ENCODE peak calls at places on chromosomes 4 and X, in nine cellular contexts. I is chondrocyte, B is HL-60, Z is lower leg skin, Y is tibial artery, U is AG09309, W is fibroblast of the aortic adventitia, F is glutamatergic neuron, K is astrocyte of the spinal cord. J is an unnamed sample.

GRCh38 chr4:13483142-13484044 is 747 bp downstream of the RAB28 start:
- DNase-seq in I (no peak), B (no peak), Z (peak; percentile 24), Y (peak; percentile 79), U (peak; percentile 29), W (peak; percentile 71), F (no peak), K (peak; percentile 81), J (peak; percentile 4)

GRCh38 chr4:55386073-55386472 is 9.7 kb upstream of the TMEM165 start:
- DNase-seq in I (no peak), B (no peak), Z (no peak), Y (no peak), U (no peak), W (no peak), F (no peak), K (no peak), J (no peak)

GRCh38 chr4:123304151-123305021 is 92.2 kb upstream of the SPRY1 start:
- DNase-seq in I (no peak), B (no peak), Z (no peak), Y (no peak), U (no peak), W (no peak), F (peak; percentile 51), K (no peak), J (peak; percentile 28)

GRCh38 chr4:5524900-5525299 is 183.5 kb downstream of the EVC2 start:
- DNase-seq in I (no peak), B (no peak), Z (no peak), Y (no peak), U (no peak), W (peak; percentile 34), F (peak; percentile 37), K (peak; percentile 59), J (peak; percentile 15)

GRCh38 chr4:188941524-188942109 is 802.4 kb downstream of the TRIML1 start:
- DNase-seq in I (no peak), B (no peak), Z (no peak), Y (no peak), U (peak; percentile 95), W (peak; percentile 78), F (no peak), K (peak; percentile 98), J (no peak)

GRCh38 chr4:38385286-38386010 is 278.6 kb upstream of the KLF3 start:
- DNase-seq in I (no peak), B (no peak), Z (no peak), Y (no peak), U (no peak), W (peak; percentile 83), F (no peak), K (no peak), J (peak; percentile 20)

GRCh38 chr4:109332926-109333464 is 30.5 kb upstream of the COL25A1 start:
- DNase-seq in I (no peak), B (no peak), Z (no peak), Y (no peak), U (no peak), W (no peak), F (peak; percentile 35), K (no peak), J (no peak)

GRCh38 chrX:154542723-154543424 is 3.8 kb downstream of the G6PD start:
- DNase-seq in I (no peak), B (peak; percentile 84), Z (no peak), Y (peak; percentile 73), U (no peak), W (no peak), F (no peak), K (no peak), J (no peak)

GRCh38 chrX:1904663-1905218 is 289.9 kb downstream of the ASMT start:
- DNase-seq in I (no peak), B (no peak), Z (no peak), Y (no peak), U (no peak), W (no peak), F (no peak), K (no peak), J (no peak)

GRCh38 chr4:22551550-22551949 is 35.7 kb upstream of the ADGRA3 start:
- DNase-seq in I (no peak), B (no peak), Z (no peak), Y (no peak), U (no peak), W (no peak), F (no peak), K (no peak), J (no peak)

GRCh38 chr4:176223561-176223960 is 28.2 kb upstream of the SPATA4 start:
- DNase-seq in I (no peak), B (no peak), Z (no peak), Y (no peak), U (no peak), W (no peak), F (no peak), K (no peak), J (no peak)

GRCh38 chrX:14497184-14497666 is 32.1 kb upstream of the GLRA2 start:
- DNase-seq in I (no peak), B (no peak), Z (no peak), Y (no peak), U (no peak), W (no peak), F (no peak), K (peak; percentile 12), J (no peak)

GRCh38 chr4:185532327-185532726 is 3.0 kb downstream of the PDLIM3 start:
- DNase-seq in I (no peak), B (no peak), Z (no peak), Y (peak; percentile 84), U (no peak), W (no peak), F (peak; percentile 30), K (no peak), J (no peak)

DNA sequence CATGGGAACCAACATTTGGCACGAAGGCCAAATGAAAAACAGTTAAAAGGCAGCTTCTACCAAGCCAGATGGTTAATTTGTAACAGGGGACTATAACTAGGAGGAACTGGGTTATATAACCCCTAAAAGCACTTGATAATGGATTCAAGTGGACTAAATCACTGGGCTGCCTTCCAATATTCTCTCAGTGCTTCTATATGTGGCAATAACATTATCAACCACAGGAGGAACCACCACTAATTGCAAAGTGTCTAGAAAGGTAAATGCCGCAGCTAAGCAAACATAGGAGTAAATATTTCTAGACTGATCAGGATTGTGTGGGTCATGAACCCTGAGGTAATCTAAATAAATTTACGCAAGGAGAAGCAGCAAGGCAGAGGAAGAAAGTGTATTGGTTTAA is 391.5 kb downstream of the UBE2NL start:
- DNase-seq in I (no peak), B (no peak), Z (no peak), Y (no peak), U (no peak), W (no peak), F (no peak), K (no peak), J (no peak)
- TF ChIP-seq CTCF in I (no peak), B (no peak), Z (no peak), Y (no peak), U (no peak), W (no peak), F (no peak), K (no peak), J (no peak)

DNA sequence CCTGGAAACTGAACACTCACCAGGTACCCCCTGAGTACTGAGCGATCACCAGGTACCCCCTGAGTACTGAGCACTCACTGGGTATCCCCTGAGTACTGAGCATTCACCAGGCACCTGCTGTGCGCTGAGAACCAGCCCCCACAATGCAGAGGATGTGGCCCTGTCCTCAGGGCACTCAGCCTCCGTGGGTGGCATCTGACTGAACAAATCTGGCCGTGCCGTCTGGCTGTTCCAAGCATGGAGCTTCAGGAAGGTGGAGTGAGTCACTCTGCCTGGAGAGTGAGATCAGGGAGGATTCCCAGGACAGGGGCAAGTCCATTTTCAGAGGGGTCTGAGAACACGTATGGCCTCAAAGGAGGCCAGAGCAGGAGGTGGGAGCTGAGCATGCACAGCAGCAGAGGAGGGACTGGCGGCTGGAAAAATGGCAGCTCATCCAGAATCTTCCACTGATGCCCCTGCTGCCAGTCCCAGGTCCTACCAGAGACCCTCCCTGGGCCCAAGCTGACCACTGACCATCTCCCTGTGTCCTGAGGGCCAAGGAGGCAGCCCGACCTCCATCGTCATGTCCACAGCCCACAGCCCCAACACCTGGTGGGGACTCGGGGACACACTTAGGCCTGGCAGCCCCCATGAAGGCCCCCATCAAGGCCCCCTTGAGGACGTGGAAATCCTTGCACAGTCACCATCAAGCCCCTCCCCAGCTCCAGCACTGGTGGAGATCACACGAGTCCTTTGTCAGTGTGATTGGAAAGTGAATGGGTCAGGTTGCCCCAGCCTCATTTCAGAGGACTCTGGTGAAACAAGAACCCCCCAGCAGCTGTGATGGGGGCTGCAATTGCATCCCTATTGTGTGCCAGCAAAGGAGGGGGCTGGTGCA is 94.1 kb downstream of the HMX1 start:
- DNase-seq in I (peak; percentile 87), B (no peak), Z (no peak), Y (no peak), U (no peak), W (no peak), F (peak; percentile 15), K (no peak), J (no peak)
- TF ChIP-seq CTCF in I (no peak), B (no peak), Z (no peak), Y (no peak), U (no peak), W (no peak), F (no peak), K (no peak), J (no peak)

GRCh38 chr4:126627255-126627654 is 1005.5 kb upstream of the INTU start:
- DNase-seq in I (no peak), B (no peak), Z (no peak), Y (no peak), U (no peak), W (peak; percentile 40), F (peak; percentile 22), K (peak; percentile 45), J (no peak)

GRCh38 chr4:126628933-126629332 is 1003.8 kb upstream of the INTU start:
- DNase-seq in I (no peak), B (no peak), Z (no peak), Y (no peak), U (no peak), W (no peak), F (no peak), K (no peak), J (no peak)

DNA sequence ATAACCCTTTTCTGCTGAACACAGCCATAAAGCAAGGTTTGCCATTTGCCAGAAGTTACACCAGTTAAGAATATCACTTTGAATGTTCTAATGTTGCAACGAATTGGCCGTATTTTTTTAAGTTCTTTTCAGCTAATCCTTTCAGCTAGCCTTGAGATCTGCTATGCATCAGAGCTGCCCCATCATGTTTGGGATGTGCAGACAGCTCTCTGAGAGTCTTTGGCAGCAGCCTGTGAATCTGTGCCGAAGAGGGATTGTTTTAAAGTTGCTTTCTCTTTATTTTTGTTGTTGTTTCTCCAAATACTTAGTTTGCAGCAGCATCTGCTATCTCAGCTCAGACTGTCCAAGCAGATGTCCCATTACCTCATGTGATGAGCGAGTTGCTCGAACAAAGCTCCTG is 1002.6 kb upstream of the INTU start:
- DNase-seq in I (no peak), B (no peak), Z (no peak), Y (no peak), U (no peak), W (peak; percentile 41), F (no peak), K (no peak), J (no peak)
- TF ChIP-seq CTCF in I (no peak), B (no peak), Z (no peak), Y (no peak), U (no peak), W (no peak), F (no peak), K (no peak), J (no peak)

DNA sequence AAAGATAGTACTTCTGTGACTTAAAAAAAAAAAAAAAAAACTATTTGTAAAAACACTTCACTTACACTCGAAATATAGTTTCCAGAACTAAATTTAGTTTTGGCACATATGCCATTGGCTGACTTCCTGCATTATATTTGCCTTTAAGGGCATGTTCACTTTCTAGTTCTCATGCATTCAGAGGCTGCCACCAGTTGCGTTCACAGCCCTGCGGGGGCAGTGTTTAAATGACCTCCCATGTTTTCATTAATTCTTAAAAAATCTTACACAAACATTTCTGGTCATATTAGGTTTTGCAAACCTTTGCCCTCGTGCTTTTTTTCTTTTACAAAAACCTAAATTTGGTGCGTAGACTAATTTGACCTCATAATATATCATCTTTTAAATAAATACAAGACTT is 12.5 kb upstream of the ARHGAP6 start:
- DNase-seq in I (no peak), B (no peak), Z (no peak), Y (peak; percentile 55), U (no peak), W (no peak), F (peak; percentile 13), K (no peak), J (no peak)
- TF ChIP-seq CTCF in I (peak; percentile 70), B (no peak), Z (no peak), Y (peak; percentile 13), U (peak; percentile 28), W (peak; percentile 55), F (no peak), K (peak; percentile 38), J (peak; percentile 38)

J was measured in nephron progenitor cell.